ENCODE peak calls at places on chromosomes 3 and 15, in nine cellular contexts. L, E, R, Q, I, P, C, T and A are unnamed samples.

GRCh38 chr3:25354071-25354470 is 74.0 kb upstream of the RARB start:
- DNase-seq in L (no peak), E (no peak), R (no peak), Q (no peak), I (no peak), P (no peak), C (no peak), T (no peak), A (no peak)

GRCh38 chr3:72487078-72487765 is 361.0 kb downstream of the SHQ1 start:
- DNase-seq in L (peak; percentile 52), E (no peak), R (peak; percentile 91), Q (peak; percentile 94), I (no peak), P (peak; percentile 85), C (peak; percentile 5), T (no peak), A (no peak)

GRCh38 chr3:13063225-13063624 is 10.0 kb downstream of the IQSEC1 start:
- DNase-seq in L (no peak), E (no peak), R (no peak), Q (no peak), I (no peak), P (no peak), C (no peak), T (no peak), A (no peak)

GRCh38 chr3:52025453-52025852 is 29.8 kb upstream of the RPL29 start:
- DNase-seq in L (no peak), E (no peak), R (no peak), Q (no peak), I (no peak), P (no peak), C (no peak), T (no peak), A (no peak)

GRCh38 chr3:20039082-20039764 is 1.0 kb upstream of the KAT2B start:
- DNase-seq in L (no peak), E (no peak), R (no peak), Q (peak; percentile 23), I (no peak), P (no peak), C (no peak), T (peak; percentile 35), A (no peak)

GRCh38 chr3:109275702-109276293 is 40.5 kb downstream of the DPPA2 start:
- DNase-seq in L (peak; percentile 31), E (no peak), R (peak; percentile 85), Q (peak; percentile 64), I (peak; percentile 56), P (peak; percentile 37), C (peak; percentile 42), T (peak; percentile 86), A (peak; percentile 32)

GRCh38 chr15:91982401-91982800 is 128.9 kb downstream of the SLCO3A1 start:
- DNase-seq in L (no peak), E (no peak), R (no peak), Q (peak; percentile 31), I (no peak), P (peak; percentile 5), C (no peak), T (no peak), A (no peak)

GRCh38 chr15:84819291-84819768 is 2.2 kb downstream of the ALPK3 start:
- DNase-seq in L (no peak), E (no peak), R (peak; percentile 81), Q (no peak), I (no peak), P (no peak), C (peak; percentile 49), T (peak; percentile 32), A (no peak)

GRCh38 chr3:38117748-38118420 is 19.0 kb downstream of the ACAA1 start:
- DNase-seq in L (peak; percentile 78), E (no peak), R (peak; percentile 63), Q (peak; percentile 78), I (no peak), P (peak; percentile 55), C (peak; percentile 65), T (peak; percentile 58), A (peak; percentile 75)

GRCh38 chr15:38941399-38941953 is 376.9 kb upstream of the RASGRP1 start:
- DNase-seq in L (no peak), E (no peak), R (peak; percentile 30), Q (peak; percentile 34), I (no peak), P (peak; percentile 46), C (no peak), T (peak; percentile 29), A (no peak)

GRCh38 chr15:51131596-51132290 is 37.0 kb upstream of the TNFAIP8L3 start:
- DNase-seq in L (no peak), E (no peak), R (no peak), Q (peak; percentile 29), I (no peak), P (no peak), C (peak; percentile 25), T (no peak), A (no peak)

GRCh38 chr15:74781673-74782595 is at the start of gene CSK:
- DNase-seq in L (peak; percentile 75), E (no peak), R (peak; percentile 69), Q (peak; percentile 89), I (peak; percentile 73), P (peak; percentile 51), C (no peak), T (peak; percentile 90), A (peak; percentile 73)
- H3K9ac ChIP-seq in L (peak within 1 kb of the TSS; percentile 100), E (peak within 1 kb of the TSS; percentile 88), R (peak within 1 kb of the TSS; percentile 75), Q (peak within 1 kb of the TSS; percentile 78), I (peak within 1 kb of the TSS; percentile 91), P (peak within 1 kb of the TSS; percentile 68), C (peak within 1 kb of the TSS; percentile 78), T (peak within 1 kb of the TSS; percentile 35), A (peak within 1 kb of the TSS; percentile 89)

GRCh38 chr3:177109688-177110087 is 87.6 kb downstream of the TBL1XR1 start:
- DNase-seq in L (no peak), E (no peak), R (no peak), Q (no peak), I (no peak), P (no peak), C (no peak), T (no peak), A (no peak)

GRCh38 chr3:177111541-177111949 is 85.7 kb downstream of the TBL1XR1 start:
- DNase-seq in L (no peak), E (no peak), R (peak; percentile 18), Q (no peak), I (no peak), P (no peak), C (peak; percentile 83), T (peak; percentile 23), A (no peak)

GRCh38 chr3:177107840-177108239 is 89.4 kb downstream of the TBL1XR1 start:
- DNase-seq in L (no peak), E (no peak), R (no peak), Q (no peak), I (no peak), P (no peak), C (no peak), T (no peak), A (no peak)

GRCh38 chr3:177108648-177109047 is 88.6 kb downstream of the TBL1XR1 start:
- DNase-seq in L (no peak), E (no peak), R (no peak), Q (no peak), I (no peak), P (no peak), C (no peak), T (no peak), A (no peak)

GRCh38 chr3:177110308-177111254 is 86.7 kb downstream of the TBL1XR1 start:
- DNase-seq in L (no peak), E (no peak), R (no peak), Q (no peak), I (no peak), P (no peak), C (no peak), T (no peak), A (no peak)
- H3K9ac ChIP-seq in L (no peak overlapping the region), E (no peak overlapping the region), R (no peak overlapping the region), Q (no peak overlapping the region), I (no peak overlapping the region), P (no peak overlapping the region), C (no peak overlapping the region), T (no peak overlapping the region), A (no peak overlapping the region)

DNA sequence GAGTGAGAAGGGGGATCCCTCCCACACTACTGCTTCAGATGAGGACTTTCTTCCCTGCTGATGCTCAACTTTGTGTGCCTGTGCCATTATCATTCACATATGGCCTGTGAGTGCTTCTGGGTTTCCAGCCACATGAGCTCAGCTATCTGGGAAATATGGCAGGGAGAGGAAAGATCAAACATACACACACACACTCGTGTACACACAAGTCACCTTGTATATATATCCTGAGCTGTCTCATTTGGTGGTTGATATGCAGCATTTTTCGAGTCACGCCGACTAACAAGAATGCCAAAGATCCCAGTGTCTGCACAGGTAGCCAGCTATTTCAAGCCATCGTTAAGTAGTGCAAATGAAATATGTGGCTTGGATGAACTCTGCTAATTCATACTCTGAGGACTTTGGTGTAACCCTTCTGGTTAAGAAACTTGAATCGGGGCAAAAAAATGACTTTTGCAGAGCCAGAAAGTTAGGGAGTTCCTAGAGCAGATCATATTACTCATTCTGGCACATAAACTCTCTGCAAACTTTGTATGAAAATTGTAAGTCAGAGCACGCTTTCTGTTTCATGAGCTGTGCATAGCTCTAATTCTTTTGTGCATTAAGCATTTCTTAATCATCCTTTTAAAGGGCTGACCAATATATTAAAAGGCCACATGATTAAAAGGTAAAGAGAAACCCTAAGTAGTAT is 24.9 kb upstream of the WNT5A start:
- DNase-seq in L (no peak), E (no peak), R (no peak), Q (peak; percentile 90), I (no peak), P (peak; percentile 84), C (no peak), T (no peak), A (no peak)
- H3K9ac ChIP-seq in L (no peak overlapping the region), E (no peak overlapping the region), R (no peak overlapping the region), Q (no peak overlapping the region), I (no peak overlapping the region), P (peak overlapping the region; percentile 5), C (no peak overlapping the region), T (no peak overlapping the region), A (no peak overlapping the region)

GRCh38 chr3:9947025-9947995 is 4.9 kb downstream of the PRRT3 start:
- DNase-seq in L (peak; percentile 79), E (no peak), R (peak; percentile 88), Q (peak; percentile 92), I (peak; percentile 46), P (peak; percentile 33), C (peak; percentile 76), T (peak; percentile 85), A (no peak)
- H3K9ac ChIP-seq in L (peak overlapping the region; percentile 71), E (no peak overlapping the region), R (peak overlapping the region; percentile 52), Q (peak overlapping the region; percentile 71), I (peak overlapping the region; percentile 93), P (peak overlapping the region; percentile 23), C (peak overlapping the region; percentile 83), T (no peak overlapping the region), A (no peak overlapping the region)